ENCODE peak calls at places on chromosomes 3 and 15, in nine cellular contexts. U, X, I, B, P, R, Y, O and T are unnamed samples. For H3K4me1, the result is how much of the 10 kb centered on the place peaks cover.

GRCh38 chr3:123390865-123391613 is 57.9 kb downstream of the ADCY5 start:
- DNase-seq in U (no peak), X (no peak), I (no peak), B (no peak), P (peak), R (no peak), Y (no peak), O (no peak), T (no peak)

GRCh38 chr3:16419640-16420039 is 93.9 kb downstream of the RFTN1 start:
- DNase-seq in U (no peak), X (no peak), I (no peak), B (no peak), P (no peak), R (no peak), Y (no peak), O (no peak), T (no peak)

GRCh38 chr3:112009670-112010069 is 10.9 kb downstream of the TAGLN3 start:
- DNase-seq in U (no peak), X (no peak), I (no peak), B (no peak), P (no peak), R (no peak), Y (no peak), O (no peak), T (no peak)

GRCh38 chr3:81242871-81243270 is 518.6 kb downstream of the GBE1 start:
- DNase-seq in U (no peak), X (no peak), I (no peak), B (no peak), P (no peak), R (no peak), Y (no peak), O (no peak), T (no peak)

GRCh38 chr15:101372960-101373525 is 78.0 kb upstream of the SNRPA1 start:
- DNase-seq in U (no peak), X (peak), I (no peak), B (no peak), P (no peak), R (no peak), Y (peak), O (no peak), T (no peak)

GRCh38 chr3:25056-25455 is 171.5 kb upstream of the CHL1 start:
- DNase-seq in U (no peak), X (no peak), I (no peak), B (no peak), P (no peak), R (no peak), Y (no peak), O (no peak), T (no peak)

GRCh38 chr15:55694652-55695150 is 48.3 kb downstream of the PRTG start:
- DNase-seq in U (no peak), X (peak), I (no peak), B (no peak), P (no peak), R (no peak), Y (no peak), O (no peak), T (no peak)

GRCh38 chr3:117524890-117525289 is 815.3 kb downstream of the TUSC7 start:
- DNase-seq in U (no peak), X (no peak), I (no peak), B (no peak), P (no peak), R (no peak), Y (no peak), O (no peak), T (no peak)

GRCh38 chr3:150495563-150496168 is 50.6 kb downstream of the SERP1 start:
- DNase-seq in U (no peak), X (peak), I (no peak), B (no peak), P (no peak), R (no peak), Y (no peak), O (peak), T (peak)

DNA sequence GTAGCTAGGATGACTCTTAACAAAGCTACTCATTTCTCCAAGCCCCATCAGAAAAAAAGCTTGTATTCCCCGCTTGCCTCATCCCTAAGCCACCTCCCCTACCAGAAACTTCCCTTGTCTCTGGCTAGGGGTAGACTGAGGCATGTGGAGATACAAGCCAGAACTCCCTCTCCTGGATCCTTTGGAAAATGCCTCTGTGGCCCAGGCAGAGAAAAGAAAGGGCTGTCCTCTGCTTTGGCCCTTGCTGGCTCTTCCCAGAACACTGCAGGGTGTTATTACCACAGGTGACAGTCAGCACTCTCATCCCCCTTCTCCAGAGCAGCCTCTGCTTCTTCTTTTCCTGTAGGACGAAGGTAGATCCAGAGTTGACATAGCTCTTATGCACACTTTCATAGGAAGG is 15.2 kb downstream of the RMDN3 start:
- DNase-seq in U (no peak), X (no peak), I (no peak), B (no peak), P (no peak), R (no peak), Y (peak), O (no peak), T (peak)
- H3K4me1 ChIP-seq in U (under half), X (under half), I (under half), B (under half), P (under half), R (under half), Y (under half), O (under half), T (under half)

GRCh38 chr3:170203457-170203856 is 18.8 kb upstream of the PRKCI start:
- DNase-seq in U (no peak), X (no peak), I (no peak), B (no peak), P (no peak), R (no peak), Y (no peak), O (no peak), T (no peak)

GRCh38 chr3:170204509-170204908 is 17.7 kb upstream of the PRKCI start:
- DNase-seq in U (no peak), X (no peak), I (no peak), B (no peak), P (no peak), R (no peak), Y (no peak), O (no peak), T (no peak)

GRCh38 chr3:170207717-170208116 is 14.5 kb upstream of the PRKCI start:
- DNase-seq in U (no peak), X (no peak), I (no peak), B (no peak), P (no peak), R (no peak), Y (no peak), O (no peak), T (no peak)

GRCh38 chr3:170204023-170204472 is 18.2 kb upstream of the PRKCI start:
- DNase-seq in U (no peak), X (no peak), I (no peak), B (no peak), P (no peak), R (no peak), Y (no peak), O (no peak), T (no peak)

DNA sequence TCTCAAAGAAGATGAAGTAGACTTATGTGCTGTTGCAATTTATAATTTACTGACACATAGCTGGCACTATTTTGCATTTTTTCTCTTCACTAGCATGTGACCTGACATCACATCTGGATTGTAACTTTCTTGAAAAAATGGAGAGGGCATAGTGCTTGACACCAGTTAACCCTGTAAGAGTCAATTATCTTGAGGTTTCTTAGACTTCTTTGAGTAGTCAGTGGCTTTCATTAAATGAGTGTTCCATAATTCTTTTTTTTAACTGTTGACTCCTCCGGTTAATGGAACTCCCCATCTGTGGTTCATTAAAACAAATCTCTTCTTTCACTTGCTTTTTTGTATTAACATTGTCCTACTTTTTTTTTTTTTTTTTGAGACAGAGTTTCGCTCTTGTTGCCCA is 16.9 kb upstream of the PRKCI start:
- DNase-seq in U (no peak), X (no peak), I (no peak), B (no peak), P (no peak), R (no peak), Y (no peak), O (no peak), T (no peak)
- TF ChIP-seq CTCF in U (no peak), X (no peak), I (no peak), B (no peak), P (no peak), R (no peak), Y (no peak), O (no peak), T (no peak)

DNA sequence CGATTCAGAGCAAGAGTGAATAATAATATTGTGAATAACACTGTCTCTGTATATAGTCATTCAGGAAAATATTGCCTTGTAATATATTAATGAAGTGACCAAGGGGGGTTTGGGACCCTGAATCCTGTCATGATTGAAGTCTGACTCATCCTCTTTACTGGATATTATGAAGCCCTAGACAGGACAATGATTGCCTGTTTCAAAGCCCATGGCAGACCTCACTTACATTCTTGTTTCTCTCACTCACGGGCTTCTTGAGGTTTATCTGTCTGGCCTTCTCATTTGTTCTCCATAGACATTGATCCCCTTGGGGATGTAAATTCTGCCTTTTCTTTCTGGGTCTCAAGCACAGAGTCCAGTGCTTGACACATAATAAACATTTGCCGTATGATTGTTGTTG is 449.3 kb upstream of the THRB start:
- DNase-seq in U (no peak), X (no peak), I (no peak), B (no peak), P (no peak), R (no peak), Y (no peak), O (no peak), T (no peak)
- H3K4me1 ChIP-seq in U (under half), X (under half), I (under half), B (under half), P (under half), R (under half), Y (under half), O (under half), T (under half)

GRCh38 chr3:129016366-129016724 is 15.2 kb downstream of the EFCC1 start:
- DNase-seq in U (peak), X (peak), I (no peak), B (peak), P (no peak), R (peak), Y (no peak), O (no peak), T (peak)
- TF ChIP-seq CTCF in U (no peak), X (no peak), I (no peak), B (no peak), P (no peak), R (peak), Y (no peak), O (no peak), T (no peak)

GRCh38 chr3:134055661-134056060 is 25.9 kb upstream of the SLCO2A1 start:
- DNase-seq in U (no peak), X (no peak), I (no peak), B (no peak), P (no peak), R (no peak), Y (peak), O (no peak), T (no peak)

GRCh38 chr3:134058728-134059601 is 29.2 kb upstream of the SLCO2A1 start:
- DNase-seq in U (no peak), X (peak), I (no peak), B (no peak), P (no peak), R (no peak), Y (peak), O (no peak), T (no peak)

GRCh38 chr3:134054881-134055280 is 25.2 kb upstream of the SLCO2A1 start:
- DNase-seq in U (no peak), X (no peak), I (no peak), B (no peak), P (no peak), R (no peak), Y (peak), O (no peak), T (no peak)

GRCh38 chr3:134056464-134056891 is 26.8 kb upstream of the SLCO2A1 start:
- DNase-seq in U (no peak), X (no peak), I (no peak), B (no peak), P (no peak), R (no peak), Y (peak), O (no peak), T (peak)

GRCh38 chr3:134057006-134057832 is 27.5 kb upstream of the SLCO2A1 start:
- DNase-seq in U (no peak), X (no peak), I (no peak), B (no peak), P (no peak), R (no peak), Y (peak), O (no peak), T (no peak)
- H3K4me1 ChIP-seq in U (under half), X (under half), I (under half), B (under half), P (under half), R (under half), Y (under half), O (under half), T (under half)

GRCh38 chr3:13916375-13916774 is 36.5 kb upstream of the WNT7A start:
- DNase-seq in U (no peak), X (no peak), I (no peak), B (no peak), P (no peak), R (no peak), Y (no peak), O (no peak), T (no peak)
- TF ChIP-seq CTCF in U (no peak), X (no peak), I (peak), B (no peak), P (no peak), R (no peak), Y (no peak), O (no peak), T (no peak)